ENCODE peak calls at places on chromosomes 1 and 21, in eight cellular contexts. W is T-helper 9 cell; V is T-helper 1 cell; B is effector CD4-positive, alpha-beta T cell; I is NCI-H1105; X is T-helper 17 cell; E is H9; F is iris pigment epithelial cell. O is an unnamed sample.

GRCh38 chr1:156910309-156910782 is 10.1 kb upstream of the LRRC71 start:
- DNase-seq in W (peak), V (peak), B (peak), I (no peak), X (peak), E (peak), F (no peak), O (peak)

GRCh38 chr1:100613817-100614559 is 76.0 kb downstream of the GPR88 start:
- DNase-seq in W (no peak), V (no peak), B (no peak), I (no peak), X (no peak), E (no peak), F (no peak), O (no peak)

GRCh38 chr1:44323952-44324351 is 31.1 kb downstream of the ERI3 start:
- DNase-seq in W (no peak), V (no peak), B (no peak), I (no peak), X (no peak), E (no peak), F (no peak), O (no peak)

GRCh38 chr1:37038079-37038702 is 3.9 kb upstream of the GRIK3 start:
- DNase-seq in W (no peak), V (no peak), B (no peak), I (peak), X (no peak), E (peak), F (no peak), O (peak)

GRCh38 chr1:15386128-15386824 is 23.4 kb upstream of the EFHD2 start:
- DNase-seq in W (no peak), V (no peak), B (no peak), I (no peak), X (no peak), E (peak), F (no peak), O (no peak)

GRCh38 chr1:48251858-48252257 is 29.3 kb downstream of the SLC5A9 start:
- DNase-seq in W (no peak), V (no peak), B (no peak), I (no peak), X (no peak), E (no peak), F (no peak), O (no peak)

GRCh38 chr1:44029260-44029910 is 1.9 kb downstream of the SLC6A9 start:
- DNase-seq in W (no peak), V (peak), B (no peak), I (peak), X (no peak), E (no peak), F (no peak), O (no peak)

GRCh38 chr1:117648015-117648414 is 42.2 kb downstream of the TENT5C start:
- DNase-seq in W (no peak), V (no peak), B (no peak), I (no peak), X (no peak), E (no peak), F (no peak), O (no peak)

GRCh38 chr1:93591291-93591832 is 90.3 kb downstream of the BCAR3 start:
- DNase-seq in W (no peak), V (no peak), B (no peak), I (peak), X (no peak), E (no peak), F (no peak), O (no peak)

GRCh38 chr1:168092566-168093355 is 44.0 kb downstream of the GPR161 start:
- DNase-seq in W (no peak), V (no peak), B (no peak), I (no peak), X (no peak), E (peak), F (peak), O (peak)

GRCh38 chr1:245858683-245859509 is 648.2 kb downstream of the SMYD3 start:
- DNase-seq in W (no peak), V (no peak), B (no peak), I (no peak), X (no peak), E (no peak), F (peak), O (peak)

GRCh38 chr1:172163479-172164215 is 256.8 kb upstream of the C1orf105 start:
- DNase-seq in W (no peak), V (no peak), B (no peak), I (no peak), X (no peak), E (no peak), F (peak), O (no peak)

GRCh38 chr1:33709174-33709573 is 154.7 kb upstream of the HMGB4 start:
- DNase-seq in W (no peak), V (no peak), B (no peak), I (no peak), X (no peak), E (no peak), F (no peak), O (no peak)

GRCh38 chr1:19205403-19205802 is 4.7 kb downstream of the UBR4 start:
- DNase-seq in W (no peak), V (no peak), B (no peak), I (no peak), X (no peak), E (no peak), F (no peak), O (no peak)

GRCh38 chr1:3662080-3662671 is 9.9 kb downstream of the TP73 start:
- DNase-seq in W (no peak), V (no peak), B (no peak), I (no peak), X (no peak), E (no peak), F (no peak), O (no peak)

GRCh38 chr1:111571987-111572386 is 47.6 kb upstream of the RAP1A start:
- DNase-seq in W (no peak), V (no peak), B (no peak), I (no peak), X (no peak), E (no peak), F (peak), O (peak)

GRCh38 chr1:111496398-111496797 is 7.0 kb downstream of the ADORA3 start:
- DNase-seq in W (no peak), V (no peak), B (no peak), I (no peak), X (no peak), E (no peak), F (no peak), O (no peak)

GRCh38 chr1:111412839-111413238 is 14.7 kb downstream of the OVGP1 start:
- DNase-seq in W (no peak), V (no peak), B (no peak), I (no peak), X (no peak), E (no peak), F (no peak), O (no peak)

GRCh38 chr1:84365225-84366221 is 32.8 kb upstream of the DNASE2B start:
- DNase-seq in W (no peak), V (no peak), B (no peak), I (no peak), X (no peak), E (no peak), F (peak), O (no peak)

GRCh38 chr1:150973258-150973825 is 1.3 kb downstream of the CERS2 start:
- DNase-seq in W (no peak), V (no peak), B (no peak), I (no peak), X (no peak), E (no peak), F (peak), O (no peak)

GRCh38 chr21:41993744-41994143 is 16.4 kb downstream of the ZBTB21 start:
- DNase-seq in W (no peak), V (no peak), B (no peak), I (no peak), X (no peak), E (no peak), F (peak), O (no peak)

GRCh38 chr21:28207776-28208175 is 784.9 kb downstream of the LTN1 start:
- DNase-seq in W (no peak), V (no peak), B (no peak), I (no peak), X (no peak), E (no peak), F (peak), O (no peak)

GRCh38 chr1:243848165-243849088 is 1.6 kb downstream of the AKT3 start:
- DNase-seq in W (no peak), V (no peak), B (no peak), I (no peak), X (no peak), E (no peak), F (no peak), O (no peak)

GRCh38 chr1:241408170-241408569 is 51.2 kb upstream of the RGS7 start:
- DNase-seq in W (no peak), V (no peak), B (no peak), I (no peak), X (no peak), E (no peak), F (peak), O (peak)

GRCh38 chr1:208257326-208257725 is 13.1 kb upstream of the PLXNA2 start:
- DNase-seq in W (no peak), V (no peak), B (no peak), I (no peak), X (no peak), E (no peak), F (no peak), O (no peak)

GRCh38 chr1:174815474-174815908 is 184.3 kb upstream of the CACYBP start:
- DNase-seq in W (no peak), V (no peak), B (no peak), I (no peak), X (no peak), E (no peak), F (no peak), O (no peak)